ENCODE peak calls at places on chromosomes 13 and 19, in five cellular contexts. D is heart left ventricle, Z is GM23338, X is tibial nerve, Q is psoas muscle. I is an unnamed sample.

GRCh38 chr19:29120471-29120870 is 92.5 kb downstream of the UQCRFS1 start:
- DNase-seq in D (no peak), Z (no peak), Q (no peak), X (no peak), I (no peak)

GRCh38 chr19:43731854-43732253 is 16.0 kb downstream of the IRGC start:
- DNase-seq in Q (no peak), X (no peak), D (no peak), Z (no peak), I (no peak)

GRCh38 chr13:43354147-43354945 is 331.0 kb downstream of the DNAJC15 start:
- DNase-seq in Q (no peak), D (no peak), X (no peak), Z (no peak), I (no peak)

GRCh38 chr13:98454389-98454881 is 122.5 kb downstream of the STK24 start:
- DNase-seq in D (no peak), X (no peak), Z (no peak), Q (no peak), I (no peak)

GRCh38 chr13:30364133-30364532 is 56.8 kb upstream of the KATNAL1 start:
- DNase-seq in X (no peak), Q (no peak), Z (no peak), D (no peak), I (no peak)

GRCh38 chr19:51327066-51327985 is 14.6 kb downstream of the VSIG10L start:
- DNase-seq in D (peak), Z (peak), X (no peak), Q (no peak), I (peak)

GRCh38 chr19:8506402-8506957 is 4.0 kb upstream of the PRAM1 start:
- DNase-seq in Z (peak), X (no peak), D (no peak), Q (no peak), I (no peak)

GRCh38 chr13:40069173-40070044 is 413.9 kb downstream of the COG6 start:
- DNase-seq in Q (peak), D (peak), X (peak), Z (peak), I (peak)

GRCh38 chr13:21583496-21583895 is 20.5 kb downstream of the MICU2 start:
- DNase-seq in Q (no peak), D (no peak), X (no peak), Z (peak), I (no peak)

GRCh38 chr13:41645313-41645712 is 188.0 kb downstream of the RGCC start:
- DNase-seq in Q (peak), X (peak), Z (no peak), D (no peak), I (no peak)

GRCh38 chr19:13492128-13492527 is 14.2 kb downstream of the CACNA1A start:
- DNase-seq in X (no peak), D (no peak), Z (peak), Q (no peak), I (no peak)

GRCh38 chr13:98226520-98226919 is 49.5 kb upstream of the RNF113B start:
- DNase-seq in Q (no peak), D (no peak), X (no peak), Z (no peak), I (no peak)

GRCh38 chr19:49436381-49437017 is 4.8 kb downstream of the SLC17A7 start:
- DNase-seq in Q (no peak), Z (peak), D (no peak), X (no peak), I (no peak)

GRCh38 chr19:15488489-15489226 is 9.4 kb upstream of the PGLYRP2 start:
- DNase-seq in X (no peak), Z (no peak), D (peak), Q (peak), I (no peak)

GRCh38 chr19:14005381-14006084 is 587 bp downstream of the RFX1 start:
- DNase-seq in Z (peak), D (peak), X (peak), Q (peak), I (peak)

GRCh38 chr19:54271106-54271505 is 9.8 kb downstream of the LILRB2 start:
- DNase-seq in D (no peak), Q (no peak), X (no peak), Z (no peak), I (peak)

GRCh38 chr19:7738023-7738422 is 6.1 kb upstream of the CLEC4G start:
- DNase-seq in X (no peak), Q (no peak), D (no peak), Z (no peak), I (no peak)

GRCh38 chr13:101204270-101205011 is 211.9 kb downstream of the NALCN start:
- DNase-seq in D (no peak), Z (no peak), X (no peak), Q (no peak), I (no peak)

GRCh38 chr13:114035583-114036501 is 62.0 kb upstream of the C13orf46 start:
- DNase-seq in Q (no peak), Z (no peak), D (no peak), X (peak), I (no peak)

GRCh38 chr19:1647664-1648155 is 4.7 kb downstream of the TCF3 start:
- DNase-seq in D (no peak), Z (no peak), X (no peak), Q (no peak), I (no peak)

GRCh38 chr13:26037302-26037701 is 14.5 kb downstream of the SHISA2 start:
- DNase-seq in X (no peak), Z (peak), Q (no peak), D (no peak), I (no peak)

GRCh38 chr13:101398920-101399319 is 17.4 kb downstream of the NALCN start:
- DNase-seq in Z (no peak), D (no peak), Q (no peak), X (no peak), I (no peak)

GRCh38 chr19:55638864-55639359 is 1.9 kb upstream of the ZNF580 start:
- DNase-seq in X (no peak), Z (peak), Q (peak), D (no peak), I (no peak)

GRCh38 chr19:23799321-23799720 is 40.6 kb upstream of the ZNF681 start:
- DNase-seq in Q (no peak), X (no peak), D (no peak), Z (no peak), I (no peak)

GRCh38 chr19:22945560-22945959 is 57.4 kb downstream of the ZNF728 start:
- DNase-seq in Z (peak), X (no peak), D (no peak), Q (no peak), I (no peak)

GRCh38 chr19:50639121-50640112 is at the start of gene SYT3:
- DNase-seq in Z (peak), Q (no peak), X (no peak), D (no peak), I (peak)

GRCh38 chr19:41871573-41872383 is 5.3 kb upstream of the CD79A start:
- DNase-seq in D (no peak), X (no peak), Q (peak), Z (peak), I (peak)

GRCh38 chr13:90746230-90746629 is 601.3 kb upstream of the MIR17HG start:
- DNase-seq in X (no peak), D (no peak), Z (peak), Q (no peak), I (no peak)

GRCh38 chr13:100734194-100734720 is 59.7 kb upstream of the TMTC4 start:
- DNase-seq in X (no peak), Z (no peak), Q (no peak), D (no peak), I (no peak)

GRCh38 chr19:46573679-46574522 is 27.2 kb upstream of the CALM3 start:
- DNase-seq in D (no peak), Z (no peak), Q (no peak), X (no peak), I (no peak)

GRCh38 chr19:46574533-46574932 is 26.6 kb upstream of the CALM3 start:
- DNase-seq in X (no peak), D (no peak), Z (no peak), Q (no peak), I (no peak)

DNA sequence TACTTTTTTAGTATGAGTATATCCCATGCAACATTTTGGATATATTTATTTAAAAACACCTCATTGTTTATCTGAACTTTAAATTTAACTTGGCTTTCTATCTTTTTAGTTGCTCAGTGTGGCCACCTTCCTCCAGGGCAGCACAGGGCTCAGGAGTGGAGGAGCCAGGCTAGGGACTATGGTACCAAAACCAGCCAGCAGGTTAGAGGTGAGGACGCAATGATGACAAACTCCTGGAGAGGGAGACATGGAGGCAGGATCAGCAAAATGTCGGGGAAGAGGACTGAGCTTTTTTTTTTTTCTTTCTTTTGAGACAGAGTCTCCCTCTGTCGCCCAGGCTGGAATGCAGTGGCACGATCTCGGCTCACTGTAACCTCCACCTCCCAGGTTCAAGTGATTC is 29.6 kb upstream of the CALM3 start:
- DNase-seq in X (no peak), Q (no peak), D (no peak), Z (peak), I (no peak)
- TF ChIP-seq CTCF in X (no peak), Q (no peak), D (no peak), Z (peak), I (no peak)

DNA sequence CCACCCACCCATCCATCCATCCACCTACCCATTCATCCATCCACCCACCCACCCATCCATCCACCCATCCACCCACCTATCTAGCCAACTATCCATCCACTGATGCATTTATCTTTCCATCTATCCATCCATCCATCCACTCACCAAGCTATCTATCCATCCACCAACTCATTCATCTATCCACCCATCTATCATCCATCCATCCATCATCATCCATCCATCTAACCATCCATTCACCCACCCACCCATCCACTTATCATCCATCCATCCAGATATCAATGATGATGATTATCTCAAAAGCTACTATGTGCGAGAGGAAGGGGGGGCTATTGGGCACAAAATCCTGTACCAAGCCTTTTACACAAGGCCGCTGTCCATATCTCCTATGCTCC is 5.5 kb downstream of the YIF1B start:
- DNase-seq in X (no peak), Z (no peak), D (no peak), Q (no peak), I (no peak)
- TF ChIP-seq CTCF in X (no peak), Z (no peak), D (no peak), Q (no peak), I (no peak)

GRCh38 chr19:2952953-2953481 is 8.2 kb upstream of the ZNF77 start:
- DNase-seq in Z (no peak), Q (no peak), D (no peak), X (no peak), I (peak)
- TF ChIP-seq CTCF in Z (no peak), Q (no peak), D (no peak), X (no peak), I (peak)

GRCh38 chr13:108508263-108508662 is 121.1 kb upstream of the MYO16 start:
- DNase-seq in Q (no peak), D (no peak), Z (peak), X (no peak), I (no peak)
- TF ChIP-seq CTCF in Q (peak), D (peak), Z (peak), X (peak), I (peak)